ENCODE peak calls at places on chromosomes 11 and 22, in six cellular contexts. O, T, L, V, J and D are unnamed samples.

GRCh38 chr11:69119170-69119569 is 36.6 kb upstream of the SMIM38 start:
- DNase-seq in O (no peak), T (no peak), L (no peak), V (no peak), J (no peak), D (no peak)

GRCh38 chr22:41511521-41511968 is 32.7 kb downstream of the POLR3H start:
- DNase-seq in O (no peak), T (no peak), L (no peak), V (no peak), J (no peak), D (no peak)

GRCh38 chr11:62432695-62433094 is 13.9 kb downstream of the SCGB1A1 start:
- DNase-seq in O (no peak), T (no peak), L (no peak), V (no peak), J (no peak), D (no peak)

GRCh38 chr22:31870890-31871289 is 73.4 kb upstream of the YWHAH start:
- DNase-seq in O (no peak), T (peak), L (no peak), V (no peak), J (peak), D (no peak)

GRCh38 chr22:34972498-34972897 is 93.5 kb upstream of the ISX start:
- DNase-seq in O (no peak), T (no peak), L (no peak), V (no peak), J (no peak), D (no peak)

GRCh38 chr11:33195391-33196190 is 34.3 kb upstream of the CSTF3 start:
- DNase-seq in O (no peak), T (no peak), L (no peak), V (no peak), J (no peak), D (no peak)

GRCh38 chr11:66880484-66881211 is 23.8 kb downstream of the LRFN4 start:
- DNase-seq in O (no peak), T (no peak), L (no peak), V (no peak), J (no peak), D (no peak)

GRCh38 chr11:125593113-125593761 is 585 bp downstream of the STT3A start:
- DNase-seq in O (no peak), T (peak), L (no peak), V (no peak), J (peak), D (no peak)

GRCh38 chr11:46264030-46264429 is 13.4 kb upstream of the CREB3L1 start:
- DNase-seq in O (no peak), T (no peak), L (no peak), V (no peak), J (no peak), D (no peak)

GRCh38 chr11:118135051-118135795 is 17.4 kb downstream of the SCN4B start:
- DNase-seq in O (peak), T (no peak), L (no peak), V (no peak), J (no peak), D (no peak)

GRCh38 chr11:2802389-2803185 is 83.0 kb downstream of the CDKN1C start:
- DNase-seq in O (peak), T (no peak), L (peak), V (no peak), J (peak), D (peak)

GRCh38 chr11:17145972-17146371 is 61.8 kb downstream of the PIK3C2A start:
- DNase-seq in O (no peak), T (no peak), L (no peak), V (no peak), J (no peak), D (no peak)

GRCh38 chr11:70212227-70212811 is 9.2 kb downstream of the FADD start:
- DNase-seq in O (no peak), T (no peak), L (no peak), V (no peak), J (peak), D (no peak)

GRCh38 chr11:60915250-60915914 is 1.4 kb downstream of the TMEM109 start:
- DNase-seq in O (peak), T (peak), L (peak), V (peak), J (peak), D (no peak)

GRCh38 chr22:39574779-39575551 is 4.4 kb downstream of the CACNA1I start:
- DNase-seq in O (no peak), T (peak), L (no peak), V (no peak), J (no peak), D (no peak)

GRCh38 chr11:117189191-117189940 is 9.8 kb upstream of the TAGLN start:
- DNase-seq in O (peak), T (no peak), L (no peak), V (no peak), J (peak), D (no peak)

GRCh38 chr11:19742595-19743292 is 30.1 kb downstream of the NAV2 start:
- DNase-seq in O (peak), T (peak), L (peak), V (peak), J (peak), D (peak)

GRCh38 chr11:45918331-45918941 is 759 bp upstream of the PEX16 start:
- DNase-seq in O (peak), T (peak), L (peak), V (peak), J (peak), D (peak)

GRCh38 chr11:469684-470667 is 19.9 kb downstream of the PTDSS2 start:
- DNase-seq in O (peak), T (peak), L (peak), V (peak), J (peak), D (peak)

GRCh38 chr11:8361664-8362210 is 98.1 kb upstream of the LMO1 start:
- DNase-seq in O (no peak), T (no peak), L (no peak), V (no peak), J (no peak), D (no peak)

GRCh38 chr22:36736701-36737320 is 33.3 kb upstream of the CACNG2 start:
- DNase-seq in O (peak), T (no peak), L (no peak), V (no peak), J (no peak), D (peak)

GRCh38 chr11:18844753-18845367 is 53.3 kb upstream of the PTPN5 start:
- DNase-seq in O (no peak), T (peak), L (no peak), V (no peak), J (no peak), D (no peak)

GRCh38 chr11:63613517-63614135 is 607 bp downstream of the PLAAT3 start:
- DNase-seq in O (peak), T (peak), L (peak), V (peak), J (peak), D (peak)

GRCh38 chr22:37331811-37332536 is 49.7 kb downstream of the CYTH4 start:
- DNase-seq in O (no peak), T (no peak), L (no peak), V (no peak), J (no peak), D (no peak)

GRCh38 chr11:64485077-64485476 is 105.9 kb upstream of the SLC22A12 start:
- DNase-seq in O (no peak), T (no peak), L (no peak), V (no peak), J (no peak), D (no peak)

GRCh38 chr11:11208994-11209393 is 144.1 kb downstream of the CSNK2A3 start:
- DNase-seq in O (no peak), T (no peak), L (no peak), V (no peak), J (no peak), D (no peak)
- TF ChIP-seq EP300 in O (no peak), T (no peak), L (no peak), V (no peak), J (no peak), D (no peak)

DNA sequence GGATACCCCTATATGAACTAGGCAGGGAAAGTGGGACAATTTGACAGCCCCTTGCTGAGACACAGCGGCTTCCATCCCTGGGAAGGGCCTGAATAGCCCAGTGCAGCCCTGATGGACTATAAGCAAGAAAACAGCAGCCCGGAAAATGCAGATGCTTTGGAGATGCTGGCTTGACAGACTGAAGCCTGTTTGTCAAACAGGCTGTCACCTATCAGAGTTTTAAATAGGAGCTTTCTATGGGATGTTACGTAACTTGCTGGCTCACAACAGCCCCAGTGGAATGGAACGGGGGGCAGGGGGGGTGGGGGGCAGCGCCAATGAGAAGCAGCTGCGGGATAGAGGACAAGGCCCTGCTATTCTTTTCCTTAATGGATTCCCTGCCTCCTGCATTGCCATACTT is 91.9 kb upstream of the NTM start:
- DNase-seq in O (no peak), T (no peak), L (no peak), V (no peak), J (no peak), D (no peak)
- TF ChIP-seq EP300 in O (no peak), T (no peak), L (no peak), V (no peak), J (no peak), D (no peak)

GRCh38 chr11:111370902-111371578 is 8.0 kb downstream of the POU2AF1 start:
- DNase-seq in O (no peak), T (no peak), L (no peak), V (no peak), J (no peak), D (no peak)
- TF ChIP-seq EP300 in O (no peak), T (no peak), L (no peak), V (no peak), J (no peak), D (no peak)

GRCh38 chr11:86069408-86070086 is 663 bp upstream of the PICALM start:
- DNase-seq in O (peak), T (peak), L (no peak), V (peak), J (peak), D (no peak)
- TF ChIP-seq EP300 in O (peak), T (no peak), L (no peak), V (peak), J (peak), D (peak)

DNA sequence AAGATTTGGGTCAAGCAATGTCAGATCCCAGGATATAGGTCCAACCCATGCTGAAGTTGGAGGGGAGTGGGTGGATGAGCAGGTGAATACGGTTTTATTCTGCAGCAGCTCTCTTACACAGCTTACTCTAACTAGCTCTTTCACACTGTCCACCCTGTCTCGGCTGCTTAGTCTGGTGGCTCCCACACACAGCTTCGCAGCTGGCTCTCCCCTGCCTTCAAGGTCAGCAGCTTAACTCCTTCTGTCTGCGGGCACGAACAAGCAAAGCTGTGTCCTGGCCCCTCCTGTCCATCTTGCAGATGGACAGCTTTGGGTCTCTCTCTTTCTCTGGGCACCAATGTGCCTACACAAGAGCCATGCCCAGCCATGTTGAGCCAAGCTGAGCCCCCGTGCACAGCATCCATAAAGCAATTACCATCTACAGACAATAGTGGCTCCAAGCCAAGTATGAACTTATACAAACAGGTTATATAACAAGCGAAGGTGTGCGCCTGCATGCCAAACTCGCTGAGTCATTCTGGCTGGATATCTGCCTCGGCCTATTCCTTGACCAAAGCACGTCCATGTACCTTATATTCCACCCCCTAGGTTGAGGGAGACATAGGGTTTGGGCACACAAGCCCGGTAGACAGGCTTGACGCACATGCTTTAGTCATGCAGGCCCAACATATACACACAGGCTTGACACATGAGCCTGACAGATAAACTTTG is 1307.8 kb upstream of the RAG2 start:
- DNase-seq in O (no peak), T (no peak), L (peak), V (no peak), J (peak), D (no peak)
- TF ChIP-seq EP300 in O (no peak), T (no peak), L (no peak), V (no peak), J (no peak), D (no peak)

DNA sequence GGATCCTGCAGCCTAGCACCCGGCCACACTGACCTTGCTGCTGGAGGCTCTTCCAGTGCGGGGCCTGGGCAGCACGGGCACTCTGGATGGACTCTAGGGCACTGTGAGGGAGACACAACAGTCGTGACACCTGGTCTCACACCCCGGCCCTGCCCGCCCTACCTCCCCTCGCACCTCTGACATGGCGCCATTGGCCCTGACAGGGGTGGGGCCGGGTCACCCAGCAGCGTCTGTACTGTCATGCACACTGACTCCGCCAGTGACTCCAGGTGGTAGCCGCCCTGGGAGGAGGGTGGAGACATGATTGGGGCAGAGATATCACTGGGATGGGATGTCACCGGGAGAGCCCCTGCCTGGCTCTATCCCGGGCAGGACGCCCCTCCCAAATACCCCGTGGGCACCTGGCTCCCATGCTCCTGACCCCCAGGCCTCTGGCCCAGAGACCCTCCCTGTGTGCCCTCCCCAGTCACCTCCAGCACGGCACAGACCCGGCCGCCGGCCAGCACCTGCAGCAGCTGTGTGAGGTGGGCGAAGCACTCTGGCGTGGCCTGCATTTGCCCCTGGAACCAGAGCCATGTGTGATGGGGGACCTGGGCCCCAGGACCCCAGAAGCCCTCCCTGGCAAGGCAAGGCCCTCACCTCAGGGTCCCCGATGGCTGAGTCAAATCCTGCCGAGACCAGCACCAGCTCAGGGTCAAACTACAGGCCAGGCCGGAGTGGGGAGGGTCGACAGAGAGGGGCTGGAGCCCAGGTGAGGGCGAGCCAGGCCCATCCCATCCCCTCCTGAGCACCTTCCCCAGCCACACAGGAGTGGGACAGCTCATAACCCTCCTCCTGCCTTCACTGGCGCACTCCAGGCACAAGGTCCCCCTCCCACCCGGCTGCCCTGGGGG is 2.6 kb downstream of the HDAC10 start:
- DNase-seq in O (no peak), T (no peak), L (peak), V (no peak), J (no peak), D (no peak)
- TF ChIP-seq EP300 in O (no peak), T (no peak), L (no peak), V (no peak), J (no peak), D (no peak)